ENCODE peak calls at places on chromosome 10, in nine cellular contexts. One of them, this sample, is unnamed.
A peak's percentile ranks its signal among the peaks of the same experiment; 100 is the strongest.

GRCh38 chr10:35770817-35771355 is 128.8 kb upstream of the FZD8 start:
- DNase-seq in H7: peak; percentile 30
- DNase-seq in PC-3: no peak
- DNase-seq in A549: no peak
- DNase-seq in nephron progenitor cell: no peak
- DNase-seq in NCI-H460: no peak
- DNase-seq in CD4-positive, alpha-beta T cell: no peak
- DNase-seq in activated CD4-positive, alpha-beta T cell treated with anti-CD3 and anti-CD28 coated beads, Interleukin-2, amount 10 ng/mL, durations not matched to agents 7 days and 5 days: no peak
- DNase-seq in H54: no peak
- DNase-seq in this sample: no peak

GRCh38 chr10:13930123-13930522 is 343.4 kb downstream of the PRPF18 start:
- DNase-seq in H7: no peak
- DNase-seq in PC-3: no peak
- DNase-seq in A549: no peak
- DNase-seq in nephron progenitor cell: no peak
- DNase-seq in NCI-H460: no peak
- DNase-seq in CD4-positive, alpha-beta T cell: peak; percentile 9
- DNase-seq in activated CD4-positive, alpha-beta T cell treated with anti-CD3 and anti-CD28 coated beads, Interleukin-2, amount 10 ng/mL, durations not matched to agents 7 days and 5 days: peak; percentile 60
- DNase-seq in H54: no peak
- DNase-seq in this sample: peak; percentile 6

GRCh38 chr10:29501692-29502091 is 133.1 kb downstream of the SVIL start:
- DNase-seq in H7: no peak
- DNase-seq in PC-3: peak; percentile 93
- DNase-seq in A549: peak; percentile 78
- DNase-seq in nephron progenitor cell: no peak
- DNase-seq in NCI-H460: no peak
- DNase-seq in CD4-positive, alpha-beta T cell: no peak
- DNase-seq in activated CD4-positive, alpha-beta T cell treated with anti-CD3 and anti-CD28 coated beads, Interleukin-2, amount 10 ng/mL, durations not matched to agents 7 days and 5 days: no peak
- DNase-seq in H54: peak; percentile 66
- DNase-seq in this sample: no peak

GRCh38 chr10:90871279-90871760 is 454 bp upstream of the RPP30 start:
- DNase-seq in H7: peak; percentile 78
- DNase-seq in PC-3: no peak
- DNase-seq in A549: peak; percentile 89
- DNase-seq in nephron progenitor cell: peak; percentile 48
- DNase-seq in NCI-H460: peak; percentile 74
- DNase-seq in CD4-positive, alpha-beta T cell: peak; percentile 21
- DNase-seq in activated CD4-positive, alpha-beta T cell treated with anti-CD3 and anti-CD28 coated beads, Interleukin-2, amount 10 ng/mL, durations not matched to agents 7 days and 5 days: peak; percentile 60
- DNase-seq in H54: peak; percentile 44
- DNase-seq in this sample: peak; percentile 88

GRCh38 chr10:9302142-9302746 is 1247.8 kb downstream of the GATA3 start:
- DNase-seq in H7: peak; percentile 5
- DNase-seq in PC-3: peak; percentile 63
- DNase-seq in A549: peak; percentile 65
- DNase-seq in nephron progenitor cell: no peak
- DNase-seq in NCI-H460: peak; percentile 56
- DNase-seq in CD4-positive, alpha-beta T cell: no peak
- DNase-seq in activated CD4-positive, alpha-beta T cell treated with anti-CD3 and anti-CD28 coated beads, Interleukin-2, amount 10 ng/mL, durations not matched to agents 7 days and 5 days: peak; percentile 50
- DNase-seq in H54: no peak
- DNase-seq in this sample: peak; percentile 55

GRCh38 chr10:48494073-48494472 is 110.8 kb downstream of the ARHGAP22 start:
- DNase-seq in H7: peak; percentile 17
- DNase-seq in PC-3: peak; percentile 42
- DNase-seq in A549: no peak
- DNase-seq in nephron progenitor cell: no peak
- DNase-seq in NCI-H460: no peak
- DNase-seq in CD4-positive, alpha-beta T cell: no peak
- DNase-seq in activated CD4-positive, alpha-beta T cell treated with anti-CD3 and anti-CD28 coated beads, Interleukin-2, amount 10 ng/mL, durations not matched to agents 7 days and 5 days: peak; percentile 16
- DNase-seq in H54: no peak
- DNase-seq in this sample: no peak

GRCh38 chr10:59622320-59622901 is 87.2 kb downstream of the SLC16A9 start:
- DNase-seq in H7: peak; percentile 26
- DNase-seq in PC-3: peak; percentile 98
- DNase-seq in A549: peak; percentile 65
- DNase-seq in nephron progenitor cell: peak; percentile 48
- DNase-seq in NCI-H460: peak; percentile 65
- DNase-seq in CD4-positive, alpha-beta T cell: peak; percentile 5
- DNase-seq in activated CD4-positive, alpha-beta T cell treated with anti-CD3 and anti-CD28 coated beads, Interleukin-2, amount 10 ng/mL, durations not matched to agents 7 days and 5 days: peak; percentile 51
- DNase-seq in H54: peak; percentile 16
- DNase-seq in this sample: peak; percentile 73

GRCh38 chr10:6885284-6885683 is 305.2 kb upstream of the PRKCQ start:
- DNase-seq in H7: no peak
- DNase-seq in PC-3: no peak
- DNase-seq in A549: no peak
- DNase-seq in nephron progenitor cell: no peak
- DNase-seq in NCI-H460: no peak
- DNase-seq in CD4-positive, alpha-beta T cell: no peak
- DNase-seq in activated CD4-positive, alpha-beta T cell treated with anti-CD3 and anti-CD28 coated beads, Interleukin-2, amount 10 ng/mL, durations not matched to agents 7 days and 5 days: no peak
- DNase-seq in H54: no peak
- DNase-seq in this sample: no peak

GRCh38 chr10:93600861-93601773 is at the start of gene RBP4:
- DNase-seq in H7: peak; percentile 74
- DNase-seq in PC-3: peak; percentile 30
- DNase-seq in A549: peak; percentile 47
- DNase-seq in nephron progenitor cell: peak; percentile 63
- DNase-seq in NCI-H460: no peak
- DNase-seq in CD4-positive, alpha-beta T cell: no peak
- DNase-seq in activated CD4-positive, alpha-beta T cell treated with anti-CD3 and anti-CD28 coated beads, Interleukin-2, amount 10 ng/mL, durations not matched to agents 7 days and 5 days: no peak
- DNase-seq in H54: no peak
- DNase-seq in this sample: peak; percentile 55

GRCh38 chr10:53839437-53840039 is 961.5 kb downstream of the PCDH15 start:
- DNase-seq in H7: no peak
- DNase-seq in PC-3: peak; percentile 78
- DNase-seq in A549: peak; percentile 21
- DNase-seq in nephron progenitor cell: no peak
- DNase-seq in NCI-H460: peak; percentile 30
- DNase-seq in CD4-positive, alpha-beta T cell: no peak
- DNase-seq in activated CD4-positive, alpha-beta T cell treated with anti-CD3 and anti-CD28 coated beads, Interleukin-2, amount 10 ng/mL, durations not matched to agents 7 days and 5 days: no peak
- DNase-seq in H54: no peak
- DNase-seq in this sample: peak; percentile 18

GRCh38 chr10:129915526-129916378 is 48.3 kb downstream of the EBF3 start:
- DNase-seq in H7: no peak
- DNase-seq in PC-3: no peak
- DNase-seq in A549: no peak
- DNase-seq in nephron progenitor cell: no peak
- DNase-seq in NCI-H460: no peak
- DNase-seq in CD4-positive, alpha-beta T cell: no peak
- DNase-seq in activated CD4-positive, alpha-beta T cell treated with anti-CD3 and anti-CD28 coated beads, Interleukin-2, amount 10 ng/mL, durations not matched to agents 7 days and 5 days: no peak
- DNase-seq in H54: no peak
- DNase-seq in this sample: no peak

GRCh38 chr10:323651-324293 is 188.5 kb downstream of the ZMYND11 start:
- DNase-seq in H7: peak; percentile 13
- DNase-seq in PC-3: peak; percentile 80
- DNase-seq in A549: peak; percentile 81
- DNase-seq in nephron progenitor cell: no peak
- DNase-seq in NCI-H460: peak; percentile 66
- DNase-seq in CD4-positive, alpha-beta T cell: peak; percentile 25
- DNase-seq in activated CD4-positive, alpha-beta T cell treated with anti-CD3 and anti-CD28 coated beads, Interleukin-2, amount 10 ng/mL, durations not matched to agents 7 days and 5 days: peak; percentile 52
- DNase-seq in H54: peak; percentile 82
- DNase-seq in this sample: no peak

GRCh38 chr10:104809288-104810090 is 168.4 kb downstream of the SORCS3 start:
- DNase-seq in H7: no peak
- DNase-seq in PC-3: peak; percentile 38
- DNase-seq in A549: peak; percentile 55
- DNase-seq in nephron progenitor cell: no peak
- DNase-seq in NCI-H460: peak; percentile 9
- DNase-seq in CD4-positive, alpha-beta T cell: no peak
- DNase-seq in activated CD4-positive, alpha-beta T cell treated with anti-CD3 and anti-CD28 coated beads, Interleukin-2, amount 10 ng/mL, durations not matched to agents 7 days and 5 days: no peak
- DNase-seq in H54: no peak
- DNase-seq in this sample: no peak

GRCh38 chr10:6221971-6222751 is 19.4 kb downstream of the PFKFB3 start:
- DNase-seq in H7: peak; percentile 38
- DNase-seq in PC-3: no peak
- DNase-seq in A549: no peak
- DNase-seq in nephron progenitor cell: no peak
- DNase-seq in NCI-H460: no peak
- DNase-seq in CD4-positive, alpha-beta T cell: no peak
- DNase-seq in activated CD4-positive, alpha-beta T cell treated with anti-CD3 and anti-CD28 coated beads, Interleukin-2, amount 10 ng/mL, durations not matched to agents 7 days and 5 days: no peak
- DNase-seq in H54: peak; percentile 49
- DNase-seq in this sample: no peak

GRCh38 chr10:68989317-68989990 is 851 bp downstream of the KIFBP start:
- DNase-seq in H7: no peak
- DNase-seq in PC-3: no peak
- DNase-seq in A549: no peak
- DNase-seq in nephron progenitor cell: peak; percentile 28
- DNase-seq in NCI-H460: no peak
- DNase-seq in CD4-positive, alpha-beta T cell: no peak
- DNase-seq in activated CD4-positive, alpha-beta T cell treated with anti-CD3 and anti-CD28 coated beads, Interleukin-2, amount 10 ng/mL, durations not matched to agents 7 days and 5 days: no peak
- DNase-seq in H54: no peak
- DNase-seq in this sample: no peak

GRCh38 chr10:75396861-75397570 is 4.5 kb downstream of the ZNF503 start:
- DNase-seq in H7: peak; percentile 91
- DNase-seq in PC-3: peak; percentile 66
- DNase-seq in A549: no peak
- DNase-seq in nephron progenitor cell: peak; percentile 52
- DNase-seq in NCI-H460: no peak
- DNase-seq in CD4-positive, alpha-beta T cell: no peak
- DNase-seq in activated CD4-positive, alpha-beta T cell treated with anti-CD3 and anti-CD28 coated beads, Interleukin-2, amount 10 ng/mL, durations not matched to agents 7 days and 5 days: no peak
- DNase-seq in H54: no peak
- DNase-seq in this sample: peak; percentile 61

GRCh38 chr10:102634696-102635095 is 9.6 kb upstream of the TRIM8 start:
- DNase-seq in H7: no peak
- DNase-seq in PC-3: no peak
- DNase-seq in A549: no peak
- DNase-seq in nephron progenitor cell: no peak
- DNase-seq in NCI-H460: no peak
- DNase-seq in CD4-positive, alpha-beta T cell: no peak
- DNase-seq in activated CD4-positive, alpha-beta T cell treated with anti-CD3 and anti-CD28 coated beads, Interleukin-2, amount 10 ng/mL, durations not matched to agents 7 days and 5 days: no peak
- DNase-seq in H54: no peak
- DNase-seq in this sample: no peak

GRCh38 chr10:98312349-98312748 is 44.4 kb upstream of the LOXL4 start:
- DNase-seq in H7: no peak
- DNase-seq in PC-3: no peak
- DNase-seq in A549: no peak
- DNase-seq in nephron progenitor cell: no peak
- DNase-seq in NCI-H460: no peak
- DNase-seq in CD4-positive, alpha-beta T cell: no peak
- DNase-seq in activated CD4-positive, alpha-beta T cell treated with anti-CD3 and anti-CD28 coated beads, Interleukin-2, amount 10 ng/mL, durations not matched to agents 7 days and 5 days: no peak
- DNase-seq in H54: no peak
- DNase-seq in this sample: no peak

GRCh38 chr10:44911081-44911540 is at the start of gene TMEM72:
- DNase-seq in H7: peak; percentile 88
- DNase-seq in PC-3: no peak
- DNase-seq in A549: no peak
- DNase-seq in nephron progenitor cell: peak; percentile 57
- DNase-seq in NCI-H460: no peak
- DNase-seq in CD4-positive, alpha-beta T cell: no peak
- DNase-seq in activated CD4-positive, alpha-beta T cell treated with anti-CD3 and anti-CD28 coated beads, Interleukin-2, amount 10 ng/mL, durations not matched to agents 7 days and 5 days: no peak
- DNase-seq in H54: no peak
- DNase-seq in this sample: peak; percentile 73

GRCh38 chr10:5551531-5552375 is 27.0 kb downstream of the CALML3 start:
- DNase-seq in H7: no peak
- DNase-seq in PC-3: peak; percentile 84
- DNase-seq in A549: no peak
- DNase-seq in nephron progenitor cell: no peak
- DNase-seq in NCI-H460: no peak
- DNase-seq in CD4-positive, alpha-beta T cell: peak; percentile 23
- DNase-seq in activated CD4-positive, alpha-beta T cell treated with anti-CD3 and anti-CD28 coated beads, Interleukin-2, amount 10 ng/mL, durations not matched to agents 7 days and 5 days: peak; percentile 38
- DNase-seq in H54: peak; percentile 42
- DNase-seq in this sample: no peak

GRCh38 chr10:71735709-71736569 is 16.4 kb upstream of the C10orf105 start:
- DNase-seq in H7: peak; percentile 73
- DNase-seq in PC-3: no peak
- DNase-seq in A549: no peak
- DNase-seq in nephron progenitor cell: no peak
- DNase-seq in NCI-H460: no peak
- DNase-seq in CD4-positive, alpha-beta T cell: peak; percentile 71
- DNase-seq in activated CD4-positive, alpha-beta T cell treated with anti-CD3 and anti-CD28 coated beads, Interleukin-2, amount 10 ng/mL, durations not matched to agents 7 days and 5 days: peak; percentile 72
- DNase-seq in H54: no peak
- DNase-seq in this sample: no peak

GRCh38 chr10:117532451-117533107 is 10.0 kb upstream of the EMX2 start:
- DNase-seq in H7: peak; percentile 77
- DNase-seq in PC-3: no peak
- DNase-seq in A549: no peak
- DNase-seq in nephron progenitor cell: no peak
- DNase-seq in NCI-H460: no peak
- DNase-seq in CD4-positive, alpha-beta T cell: no peak
- DNase-seq in activated CD4-positive, alpha-beta T cell treated with anti-CD3 and anti-CD28 coated beads, Interleukin-2, amount 10 ng/mL, durations not matched to agents 7 days and 5 days: no peak
- DNase-seq in H54: no peak
- DNase-seq in this sample: peak; percentile 62

GRCh38 chr10:102451105-102451969 is at the start of gene C10orf95:
- DNase-seq in H7: no peak
- DNase-seq in PC-3: peak; percentile 41
- DNase-seq in A549: no peak
- DNase-seq in nephron progenitor cell: peak; percentile 27
- DNase-seq in NCI-H460: no peak
- DNase-seq in CD4-positive, alpha-beta T cell: no peak
- DNase-seq in activated CD4-positive, alpha-beta T cell treated with anti-CD3 and anti-CD28 coated beads, Interleukin-2, amount 10 ng/mL, durations not matched to agents 7 days and 5 days: no peak
- DNase-seq in H54: no peak
- DNase-seq in this sample: no peak

GRCh38 chr10:69316313-69317059 is 38.2 kb downstream of the HK1 start:
- DNase-seq in H7: peak; percentile 16
- DNase-seq in PC-3: peak; percentile 71
- DNase-seq in A549: no peak
- DNase-seq in nephron progenitor cell: no peak
- DNase-seq in NCI-H460: no peak
- DNase-seq in CD4-positive, alpha-beta T cell: no peak
- DNase-seq in activated CD4-positive, alpha-beta T cell treated with anti-CD3 and anti-CD28 coated beads, Interleukin-2, amount 10 ng/mL, durations not matched to agents 7 days and 5 days: no peak
- DNase-seq in H54: peak; percentile 87
- DNase-seq in this sample: no peak

GRCh38 chr10:98528785-98529183 is 82.0 kb upstream of the HPS1 start:
- DNase-seq in H7: no peak
- DNase-seq in PC-3: no peak
- DNase-seq in A549: no peak
- DNase-seq in nephron progenitor cell: no peak
- DNase-seq in NCI-H460: no peak
- DNase-seq in CD4-positive, alpha-beta T cell: no peak
- DNase-seq in activated CD4-positive, alpha-beta T cell treated with anti-CD3 and anti-CD28 coated beads, Interleukin-2, amount 10 ng/mL, durations not matched to agents 7 days and 5 days: no peak
- DNase-seq in H54: no peak
- DNase-seq in this sample: no peak

This sample was measured in neural progenitor cell.